ENCODE peak calls at places on chromosomes 16 and 17, in nine cellular contexts. X, A, Q, S, V, D, T, G and J are unnamed samples.
A peak's percentile ranks its signal among the peaks of the same experiment; 100 is the strongest.

GRCh38 chr17:69959291-69959690 is 115.7 kb upstream of the KCNJ16 start:
- DNase-seq in X (no peak), A (no peak), Q (no peak), S (no peak), V (no peak), D (no peak), T (no peak), G (no peak), J (no peak)

GRCh38 chr17:6413073-6413472 is 21.8 kb downstream of the AIPL1 start:
- DNase-seq in X (peak; percentile 75), A (no peak), Q (peak; percentile 70), S (no peak), V (no peak), D (no peak), T (no peak), G (no peak), J (no peak)

GRCh38 chr17:65078441-65079160 is 22.1 kb upstream of the GNA13 start:
- DNase-seq in X (no peak), A (no peak), Q (no peak), S (peak; percentile 61), V (no peak), D (no peak), T (no peak), G (no peak), J (no peak)

GRCh38 chr17:42122371-42123303 is at the start of gene HSPB9:
- DNase-seq in X (peak; percentile 45), A (no peak), Q (no peak), S (no peak), V (peak; percentile 58), D (no peak), T (no peak), G (no peak), J (no peak)

GRCh38 chr17:33980193-33980592 is 274.9 kb upstream of the CCL2 start:
- DNase-seq in X (no peak), A (no peak), Q (no peak), S (no peak), V (no peak), D (no peak), T (no peak), G (no peak), J (no peak)

GRCh38 chr16:87041286-87041685 is 275.9 kb downstream of the C16orf95 start:
- DNase-seq in X (no peak), A (no peak), Q (no peak), S (no peak), V (no peak), D (no peak), T (no peak), G (no peak), J (no peak)

GRCh38 chr17:29747660-29748059 is 124.9 kb upstream of the CORO6 start:
- DNase-seq in X (no peak), A (no peak), Q (no peak), S (no peak), V (no peak), D (no peak), T (no peak), G (no peak), J (no peak)

GRCh38 chr16:981695-982151 is at the start of gene SOX8:
- DNase-seq in X (no peak), A (no peak), Q (peak; percentile 38), S (no peak), V (no peak), D (no peak), T (no peak), G (no peak), J (no peak)

GRCh38 chr16:28499854-28500253 is 5.4 kb downstream of the APOBR start:
- DNase-seq in X (no peak), A (no peak), Q (no peak), S (no peak), V (no peak), D (no peak), T (no peak), G (no peak), J (no peak)

GRCh38 chr17:77831497-77832179 is 126.9 kb upstream of the TNRC6C start:
- DNase-seq in X (no peak), A (no peak), Q (peak; percentile 77), S (no peak), V (no peak), D (no peak), T (no peak), G (no peak), J (no peak)

GRCh38 chr16:50667497-50668367 is 13.4 kb downstream of the SNX20 start:
- DNase-seq in X (no peak), A (no peak), Q (no peak), S (no peak), V (no peak), D (no peak), T (no peak), G (no peak), J (no peak)

GRCh38 chr16:3112058-3112880 is at the start of gene ZNF205:
- DNase-seq in X (peak; percentile 11), A (no peak), Q (peak; percentile 85), S (peak; percentile 62), V (peak; percentile 80), D (no peak), T (no peak), G (no peak), J (no peak)

GRCh38 chr16:27640277-27640600 is 90.3 kb downstream of the KATNIP start:
- DNase-seq in X (no peak), A (no peak), Q (no peak), S (no peak), V (no peak), D (no peak), T (no peak), G (no peak), J (no peak)

GRCh38 chr17:1362065-1362848 is 37.8 kb downstream of the YWHAE start:
- DNase-seq in X (no peak), A (no peak), Q (no peak), S (no peak), V (no peak), D (no peak), T (peak; percentile 14), G (no peak), J (no peak)

GRCh38 chr17:14760719-14761425 is 460.0 kb downstream of the HS3ST3B1 start:
- DNase-seq in X (no peak), A (no peak), Q (no peak), S (no peak), V (no peak), D (no peak), T (no peak), G (no peak), J (no peak)

GRCh38 chr17:30290696-30291570 is 811 bp downstream of the BLMH start:
- DNase-seq in X (peak; percentile 32), A (no peak), Q (peak; percentile 62), S (no peak), V (peak; percentile 28), D (peak; percentile 23), T (peak; percentile 36), G (peak; percentile 0), J (no peak)

GRCh38 chr17:60845012-60845411 is 167.4 kb downstream of the BCAS3 start:
- DNase-seq in X (no peak), A (no peak), Q (no peak), S (no peak), V (no peak), D (no peak), T (no peak), G (no peak), J (no peak)

GRCh38 chr17:82012482-82013295 is 10.0 kb downstream of the CENPX start:
- DNase-seq in X (no peak), A (no peak), Q (no peak), S (no peak), V (peak; percentile 65), D (no peak), T (no peak), G (no peak), J (no peak)

GRCh38 chr16:81473969-81474959 is 29.7 kb downstream of the CMIP start:
- DNase-seq in X (no peak), A (no peak), Q (no peak), S (no peak), V (no peak), D (no peak), T (no peak), G (no peak), J (no peak)

GRCh38 chr16:53566568-53566967 is 63.6 kb upstream of the AKTIP start:
- DNase-seq in X (no peak), A (no peak), Q (no peak), S (no peak), V (no peak), D (no peak), T (no peak), G (no peak), J (no peak)

GRCh38 chr16:57493767-57494166 is 7.5 kb upstream of the DOK4 start:
- DNase-seq in X (no peak), A (no peak), Q (no peak), S (no peak), V (no peak), D (no peak), T (no peak), G (no peak), J (no peak)

GRCh38 chr16:69286941-69287713 is 24.0 kb upstream of the VPS4A start:
- DNase-seq in X (peak; percentile 11), A (peak; percentile 15), Q (peak; percentile 61), S (no peak), V (peak; percentile 58), D (no peak), T (peak; percentile 11), G (no peak), J (peak; percentile 64)

GRCh38 chr17:63440127-63440769 is 5.9 kb downstream of the CYB561 start:
- DNase-seq in X (no peak), A (no peak), Q (no peak), S (no peak), V (no peak), D (no peak), T (no peak), G (peak; percentile 42), J (peak; percentile 33)